ENCODE peak calls at places on chromosomes 11 and 22, in five cellular contexts. V, Z, W, L and H are unnamed samples.

GRCh38 chr11:109247071-109247470 is 174.9 kb upstream of the C11orf87 start:
- DNase-seq in W (peak), L (no peak), Z (no peak), V (no peak), H (no peak)

GRCh38 chr11:47768090-47768620 is 1.0 kb upstream of the FNBP4 start:
- DNase-seq in Z (no peak), V (peak), W (peak), L (peak), H (peak)

GRCh38 chr22:26658671-26659478 is 1.5 kb downstream of the MIAT start:
- DNase-seq in V (peak), Z (peak), W (peak), L (no peak), H (no peak)

GRCh38 chr11:126647735-126648134 is 292.2 kb downstream of the ST3GAL4 start:
- DNase-seq in V (no peak), Z (no peak), L (no peak), W (peak), H (no peak)

GRCh38 chr11:62921201-62921572 is at the start of gene CHRM1:
- DNase-seq in L (peak), Z (no peak), W (no peak), V (no peak), H (no peak)

GRCh38 chr22:37279469-37279868 is 2.8 kb upstream of the CYTH4 start:
- DNase-seq in Z (no peak), L (no peak), V (no peak), W (no peak), H (no peak)

GRCh38 chr11:46898396-46899095 is 19.8 kb downstream of the LRP4 start:
- DNase-seq in V (no peak), W (no peak), Z (no peak), L (no peak), H (no peak)

GRCh38 chr11:100810146-100810545 is 123.1 kb downstream of the ARHGAP42 start:
- DNase-seq in L (no peak), Z (no peak), W (peak), V (no peak), H (no peak)

GRCh38 chr11:34855754-34856095 is 60.5 kb downstream of the APIP start:
- DNase-seq in Z (no peak), L (no peak), V (no peak), W (no peak), H (no peak)

GRCh38 chr22:21819183-21819770 is 48.2 kb downstream of the MAPK1 start:
- DNase-seq in Z (no peak), L (no peak), W (no peak), V (no peak), H (no peak)

GRCh38 chr11:58928082-58928574 is 11.2 kb upstream of the GLYATL1 start:
- DNase-seq in L (no peak), W (no peak), Z (no peak), V (no peak), H (no peak)

GRCh38 chr11:88523362-88524028 is 186.0 kb upstream of the CTSC start:
- DNase-seq in V (no peak), L (no peak), Z (no peak), W (no peak), H (no peak)

GRCh38 chr11:441418-442274 is at the start of gene ANO9:
- DNase-seq in V (peak), W (peak), L (peak), Z (no peak), H (no peak)

GRCh38 chr11:47850337-47850736 is 2.2 kb upstream of the NUP160 start:
- DNase-seq in V (no peak), W (no peak), Z (no peak), L (no peak), H (no peak)

GRCh38 chr11:77027275-77027674 is 6.9 kb upstream of the B3GNT6 start:
- DNase-seq in Z (no peak), V (no peak), W (peak), L (no peak), H (peak)

GRCh38 chr22:24066872-24067271 is 55.8 kb downstream of the CABIN1 start:
- DNase-seq in Z (no peak), V (no peak), W (no peak), L (peak), H (no peak)

GRCh38 chr22:33867118-33867863 is 53.0 kb downstream of the LARGE1 start:
- DNase-seq in W (no peak), Z (no peak), V (no peak), L (no peak), H (no peak)

GRCh38 chr11:134235399-134235798 is 10.9 kb downstream of the VPS26B start:
- DNase-seq in W (no peak), L (no peak), Z (no peak), V (no peak), H (no peak)

GRCh38 chr11:17161515-17161914 is 46.3 kb downstream of the PIK3C2A start:
- DNase-seq in L (no peak), W (no peak), V (no peak), Z (no peak), H (no peak)

GRCh38 chr11:123829745-123830144 is 23.6 kb upstream of the OR6M1 start:
- DNase-seq in L (peak), V (no peak), W (no peak), Z (no peak), H (no peak)

GRCh38 chr22:42960146-42960509 is 54.8 kb downstream of the PACSIN2 start:
- DNase-seq in L (peak), Z (no peak), V (no peak), W (no peak), H (no peak)

GRCh38 chr11:70038034-70038834 is 39.9 kb upstream of the ANO1 start:
- DNase-seq in Z (no peak), W (no peak), V (no peak), L (peak), H (no peak)

GRCh38 chr11:690738-691633 is 4.0 kb downstream of the DEAF1 start:
- DNase-seq in Z (no peak), L (no peak), W (no peak), V (no peak), H (no peak)

GRCh38 chr11:34404280-34404679 is 34.5 kb upstream of the CAT start:
- DNase-seq in L (no peak), V (no peak), W (no peak), Z (no peak), H (no peak)

GRCh38 chr11:910044-910588 is 494 bp downstream of the CHID1 start:
- DNase-seq in W (no peak), Z (no peak), V (no peak), L (no peak), H (no peak)

GRCh38 chr22:47773635-47774034 is 1011.2 kb downstream of the TBC1D22A start:
- DNase-seq in V (no peak), W (no peak), Z (no peak), L (no peak), H (no peak)

GRCh38 chr11:134532921-134533421 is 120.9 kb upstream of the B3GAT1 start:
- DNase-seq in Z (no peak), W (no peak), V (no peak), L (peak), H (no peak)

GRCh38 chr11:61111786-61112517 is 9.7 kb downstream of the CD5 start:
- DNase-seq in L (peak), W (no peak), Z (no peak), V (peak), H (no peak)

GRCh38 chr11:61114913-61115312 is 12.6 kb downstream of the CD5 start:
- DNase-seq in Z (no peak), L (peak), W (no peak), V (no peak), H (no peak)

GRCh38 chr11:61115498-61116224 is 13.4 kb downstream of the CD5 start:
- DNase-seq in V (no peak), Z (no peak), W (no peak), L (peak), H (no peak)

GRCh38 chr11:61111060-61111435 is 8.8 kb downstream of the CD5 start:
- DNase-seq in W (no peak), L (no peak), V (no peak), Z (no peak), H (no peak)

GRCh38 chr11:61113209-61113608 is 10.9 kb downstream of the CD5 start:
- DNase-seq in W (no peak), L (no peak), Z (no peak), V (no peak), H (no peak)
- H3K27ac ChIP-seq in W (no peak), L (no peak), Z (no peak), V (peak), H (no peak)

DNA sequence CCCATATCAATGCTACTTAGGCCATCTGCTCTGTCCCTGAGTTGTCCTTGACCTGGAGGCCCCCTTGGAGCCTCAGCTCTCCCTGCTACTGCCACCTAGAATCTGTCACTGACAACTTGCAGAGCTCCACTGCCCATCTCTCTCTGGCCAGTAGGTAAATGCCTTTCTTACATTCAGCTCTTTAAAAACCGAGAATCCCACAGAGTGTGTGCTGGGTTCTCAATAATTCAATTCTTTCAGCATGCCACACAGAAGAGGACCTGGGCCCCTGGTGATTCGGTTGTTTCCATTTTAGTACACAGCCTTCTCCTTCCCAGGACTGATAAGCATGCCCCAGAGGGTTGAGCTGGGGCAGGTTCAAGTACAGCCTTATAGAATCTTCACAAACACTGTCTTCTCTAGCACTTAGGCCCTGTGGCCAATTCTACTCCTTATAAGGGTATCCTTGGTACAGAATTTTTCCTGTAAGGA is 22.0 kb upstream of the IPO7 start:
- DNase-seq in W (no peak), V (no peak), L (no peak), Z (no peak), H (no peak)
- H3K27ac ChIP-seq in W (peak), V (no peak), L (peak), Z (peak), H (no peak)

GRCh38 chr11:2853997-2854560 is 31.5 kb downstream of the CDKN1C start:
- DNase-seq in W (peak), L (no peak), Z (no peak), V (no peak), H (no peak)

GRCh38 chr11:2857918-2858317 is 27.7 kb downstream of the CDKN1C start:
- DNase-seq in V (no peak), W (no peak), L (no peak), Z (no peak), H (no peak)

GRCh38 chr11:2857276-2857675 is 28.3 kb downstream of the CDKN1C start:
- DNase-seq in L (no peak), Z (no peak), V (no peak), W (no peak), H (no peak)

GRCh38 chr11:2853401-2853800 is 32.2 kb downstream of the CDKN1C start:
- DNase-seq in V (no peak), L (no peak), W (no peak), Z (no peak), H (no peak)

DNA sequence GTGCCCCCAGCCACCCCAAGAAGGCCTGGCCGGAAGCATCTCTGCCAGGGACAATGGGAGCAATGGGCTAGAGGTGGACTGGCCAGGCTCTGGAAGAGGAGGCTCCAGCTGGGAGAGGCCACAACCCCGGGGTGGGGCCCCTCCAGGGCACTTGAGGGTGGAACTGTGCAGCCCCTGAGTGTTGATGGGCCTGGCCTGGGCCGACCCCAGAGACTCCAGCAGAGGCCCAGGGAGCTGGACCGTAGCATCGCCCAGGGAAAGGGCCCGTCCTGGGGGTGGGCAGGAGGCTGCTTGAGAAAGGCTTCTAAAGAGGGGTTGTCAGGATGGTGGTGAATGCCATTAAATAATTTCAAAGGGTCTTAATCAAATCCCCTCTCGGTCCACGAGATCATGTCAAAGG is 30.4 kb downstream of the CDKN1C start:
- DNase-seq in L (no peak), W (no peak), V (no peak), Z (no peak), H (no peak)
- H3K27ac ChIP-seq in L (no peak), W (no peak), V (no peak), Z (no peak), H (no peak)

DNA sequence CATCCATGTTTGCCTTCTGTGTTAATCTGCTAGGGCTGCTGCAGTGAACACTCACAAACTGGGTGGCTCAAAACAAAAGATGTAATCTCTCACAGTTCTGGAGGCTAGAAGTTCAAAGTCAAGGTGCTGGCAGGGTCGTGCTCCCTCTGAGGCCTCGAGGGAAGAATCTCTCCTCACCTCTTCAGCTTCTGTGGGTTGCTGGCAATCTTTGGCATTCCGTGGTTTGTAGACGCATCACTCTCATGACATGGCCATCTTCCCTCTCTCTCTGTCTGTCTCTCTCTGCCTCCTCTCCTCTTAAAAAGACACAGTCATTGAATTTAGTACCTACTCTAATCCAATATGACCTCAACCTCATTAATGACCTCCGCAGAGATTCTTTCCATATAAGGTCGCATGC is 78.8 kb downstream of the TSPAN18 start:
- DNase-seq in W (no peak), L (peak), Z (no peak), V (no peak), H (no peak)
- H3K27ac ChIP-seq in W (no peak), L (no peak), Z (no peak), V (no peak), H (no peak)

GRCh38 chr22:27662359-27663030 is 139.1 kb downstream of the MN1 start:
- DNase-seq in W (no peak), Z (no peak), L (peak), V (no peak), H (peak)
- H3K27ac ChIP-seq in W (no peak), Z (no peak), L (no peak), V (no peak), H (peak)

DNA sequence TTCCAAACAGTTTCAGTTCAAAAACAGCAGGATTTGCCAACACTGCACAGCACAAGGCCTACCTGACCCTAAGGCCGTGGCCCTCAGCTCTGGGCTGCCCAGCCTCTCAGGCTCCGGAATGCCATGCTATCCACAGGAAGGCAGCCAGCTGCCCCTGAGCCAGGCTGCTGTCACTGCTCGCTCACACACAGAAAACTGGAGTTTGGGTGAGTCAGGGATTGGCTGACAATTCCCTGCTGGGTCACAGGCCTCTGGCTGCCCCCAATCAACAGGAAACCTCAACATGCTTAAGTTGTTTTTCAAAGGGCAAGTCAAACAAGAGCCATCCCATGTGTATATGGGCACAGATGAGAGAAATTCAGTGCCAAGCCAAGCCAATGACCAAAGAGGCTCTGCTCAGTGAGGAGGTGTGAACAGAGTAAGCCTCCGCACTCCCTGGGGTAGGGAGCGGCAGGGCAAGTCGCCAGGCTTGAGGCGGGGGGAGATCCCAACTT is 50.2 kb downstream of the RPL27A start:
- DNase-seq in W (peak), V (no peak), L (peak), Z (peak), H (peak)
- H3K27ac ChIP-seq in W (no peak), V (no peak), L (peak), Z (peak), H (peak)

GRCh38 chr11:65132238-65132987 is 1.9 kb downstream of the SYVN1 start:
- DNase-seq in V (no peak), L (no peak), W (no peak), Z (no peak), H (no peak)
- H3K27ac ChIP-seq in V (no peak), L (no peak), W (no peak), Z (no peak), H (no peak)